ENCODE peak calls at places on chromosomes 5 and 9, in eight cellular contexts. U, X, P, K, Z, C, L and B are unnamed samples.

GRCh38 chr9:107054146-107054545 is 191.2 kb downstream of the ZNF462 start:
- DNase-seq in U (no peak), K (no peak), Z (no peak), L (no peak), X (no peak), P (no peak), C (no peak), B (no peak)

GRCh38 chr5:92836861-92837755 is 743.9 kb downstream of the NR2F1-AS1 start:
- DNase-seq in P (no peak), U (no peak), K (no peak), L (no peak), Z (no peak), C (peak), X (no peak), B (no peak)

GRCh38 chr9:8282555-8282954 is 483.0 kb upstream of the DMAC1 start:
- DNase-seq in L (no peak), C (no peak), K (no peak), Z (no peak), X (no peak), U (no peak), P (no peak), B (no peak)

GRCh38 chr9:132985489-132985888 is 7.0 kb downstream of the GFI1B start:
- DNase-seq in C (no peak), K (no peak), Z (no peak), P (no peak), X (no peak), U (no peak), L (no peak), B (no peak)

GRCh38 chr5:159732220-159732619 is 184.1 kb upstream of the ADRA1B start:
- DNase-seq in L (no peak), X (no peak), Z (no peak), K (no peak), U (no peak), P (peak), C (no peak), B (no peak)

GRCh38 chr5:148512498-148512897 is 128.7 kb downstream of the FBXO38 start:
- DNase-seq in C (no peak), P (no peak), L (no peak), K (no peak), X (no peak), U (no peak), Z (no peak), B (no peak)

GRCh38 chr5:33933723-33934544 is 2.3 kb upstream of the RXFP3 start:
- DNase-seq in X (no peak), C (peak), L (no peak), K (no peak), U (no peak), Z (no peak), P (no peak), B (no peak)

GRCh38 chr5:91938441-91938840 is 555.3 kb upstream of the ARRDC3 start:
- DNase-seq in L (no peak), U (no peak), X (no peak), P (no peak), C (no peak), Z (no peak), K (no peak), B (no peak)

GRCh38 chr5:53874409-53874808 is 314.0 kb downstream of the NDUFS4 start:
- DNase-seq in L (no peak), Z (no peak), K (peak), C (no peak), U (peak), X (no peak), P (no peak), B (peak)

GRCh38 chr5:111680737-111681413 is 76.1 kb downstream of the NREP start:
- DNase-seq in L (no peak), C (peak), U (peak), X (no peak), P (no peak), Z (no peak), K (peak), B (peak)

GRCh38 chr9:91190062-91190461 is 171.7 kb downstream of the AUH start:
- DNase-seq in U (no peak), P (no peak), C (no peak), L (peak), K (no peak), X (no peak), Z (peak), B (no peak)

GRCh38 chr5:177444106-177445051 is 2.2 kb upstream of the PRR7 start:
- DNase-seq in P (no peak), K (no peak), X (no peak), C (no peak), L (peak), U (peak), Z (no peak), B (no peak)

GRCh38 chr9:109416135-109416706 is 81.9 kb downstream of the PTPN3 start:
- DNase-seq in K (no peak), X (no peak), U (no peak), L (no peak), C (no peak), P (no peak), Z (no peak), B (no peak)

GRCh38 chr5:42640835-42641234 is 115.8 kb upstream of the CCDC152 start:
- DNase-seq in L (no peak), K (no peak), U (no peak), C (no peak), Z (no peak), P (no peak), X (no peak), B (no peak)

GRCh38 chr9:98745470-98745869 is 36.7 kb upstream of the GABBR2 start:
- DNase-seq in U (no peak), P (no peak), L (no peak), K (no peak), X (no peak), C (no peak), Z (no peak), B (no peak)

GRCh38 chr5:157072508-157072907 is 13.6 kb upstream of the HAVCR1 start:
- DNase-seq in P (peak), C (no peak), K (no peak), L (no peak), U (no peak), Z (no peak), X (no peak), B (no peak)

GRCh38 chr5:18244309-18244708 is 610.0 kb downstream of the TAF11L14 start:
- DNase-seq in C (no peak), X (no peak), L (no peak), Z (no peak), K (no peak), P (no peak), U (no peak), B (no peak)

GRCh38 chr9:136886610-136887597 is 588 bp downstream of the TRAF2 start:
- DNase-seq in K (peak), P (peak), U (no peak), L (peak), Z (no peak), C (no peak), X (no peak), B (no peak)

GRCh38 chr5:150636391-150637244 is 3.8 kb upstream of the SYNPO start:
- DNase-seq in Z (no peak), U (no peak), K (peak), X (peak), L (no peak), C (peak), P (no peak), B (peak)

GRCh38 chr5:81763294-81763928 is 12.5 kb upstream of the SSBP2 start:
- DNase-seq in L (no peak), X (no peak), C (no peak), U (no peak), P (no peak), K (no peak), Z (no peak), B (no peak)

GRCh38 chr5:87241555-87241954 is 26.1 kb upstream of the RASA1 start:
- DNase-seq in Z (no peak), K (no peak), L (no peak), U (no peak), C (no peak), P (no peak), X (no peak), B (no peak)

GRCh38 chr9:129109504-129109903 is 1.1 kb downstream of the CRAT start:
- DNase-seq in X (no peak), P (peak), Z (no peak), C (peak), L (peak), U (peak), K (no peak), B (peak)

GRCh38 chr5:138352722-138353549 is 451 bp downstream of the KDM3B start:
- DNase-seq in K (peak), Z (peak), U (peak), X (peak), L (peak), C (peak), P (peak), B (peak)

GRCh38 chr5:112264151-112264550 is 154.9 kb downstream of the EPB41L4A start:
- DNase-seq in X (no peak), Z (no peak), L (no peak), P (no peak), K (no peak), U (no peak), C (no peak), B (no peak)

GRCh38 chr5:143126121-143127019 is 277.1 kb downstream of the NR3C1 start:
- DNase-seq in P (no peak), U (no peak), Z (no peak), K (no peak), C (no peak), X (no peak), L (no peak), B (no peak)

GRCh38 chr5:10533218-10533617 is 30.7 kb upstream of the ANKRD33B start:
- DNase-seq in C (no peak), K (no peak), U (no peak), L (no peak), Z (no peak), P (no peak), X (no peak), B (no peak)

GRCh38 chr5:58455966-58456365 is 3.9 kb downstream of the PLK2 start:
- DNase-seq in X (no peak), Z (no peak), L (no peak), K (no peak), U (no peak), P (no peak), C (no peak), B (no peak)

GRCh38 chr5:52024363-52024762 is 641.1 kb downstream of the ISL1 start:
- DNase-seq in Z (no peak), U (peak), P (no peak), L (no peak), K (no peak), X (no peak), C (no peak), B (peak)

GRCh38 chr5:101943784-101944183 is 352.3 kb downstream of the SLCO4C1 start:
- DNase-seq in X (no peak), K (no peak), L (no peak), U (no peak), Z (no peak), C (no peak), P (no peak), B (no peak)

GRCh38 chr5:89233462-89233861 is 350.5 kb upstream of the MEF2C start:
- DNase-seq in U (no peak), L (no peak), C (no peak), X (no peak), P (no peak), K (no peak), Z (no peak), B (no peak)

GRCh38 chr9:112308576-112308975 is 24.8 kb downstream of the PTBP3 start:
- DNase-seq in Z (no peak), K (no peak), X (no peak), L (no peak), P (no peak), C (no peak), U (no peak), B (no peak)

GRCh38 chr9:106588601-106589000 is 274.4 kb upstream of the ZNF462 start:
- DNase-seq in U (no peak), X (no peak), Z (no peak), L (no peak), C (no peak), K (no peak), P (no peak), B (no peak)

GRCh38 chr9:129773262-129774048 is 20.6 kb upstream of the PTGES start:
- DNase-seq in X (no peak), U (no peak), C (peak), L (no peak), K (no peak), Z (no peak), P (no peak), B (peak)

GRCh38 chr9:107638922-107639321 is 149.4 kb upstream of the KLF4 start:
- DNase-seq in K (no peak), P (no peak), C (peak), U (no peak), X (peak), Z (peak), L (no peak), B (no peak)

GRCh38 chr9:70012569-70012968 is 31.1 kb upstream of the MAMDC2 start:
- DNase-seq in X (no peak), U (no peak), K (no peak), L (no peak), C (no peak), Z (no peak), P (no peak), B (no peak)

GRCh38 chr5:153988510-153988909 is 50.2 kb downstream of the FAM114A2 start:
- DNase-seq in K (no peak), Z (no peak), X (no peak), P (no peak), U (no peak), L (no peak), C (no peak), B (no peak)

GRCh38 chr5:170817195-170817594 is 33.7 kb downstream of the GABRP start:
- DNase-seq in L (no peak), Z (no peak), K (no peak), P (no peak), U (no peak), X (no peak), C (no peak), B (no peak)

GRCh38 chr5:93580387-93581100 is 475 bp downstream of the NR2F1-AS1 start:
- DNase-seq in P (no peak), X (no peak), L (peak), K (peak), C (no peak), Z (no peak), U (no peak), B (no peak)